ENCODE peak calls at places on chromosomes 12 and 14, in five cellular contexts. L is GM12864, H is breast epithelium, T is fibroblast of pulmonary artery, S is cardiac fibroblast. E is an unnamed sample.

GRCh38 chr12:93766802-93767523 is 89.8 kb downstream of the CRADD start:
- DNase-seq in L (no peak), H (no peak), T (peak; percentile 85), S (peak; percentile 91), E (peak; percentile 78)

GRCh38 chr12:66959276-66959675 is 280.4 kb upstream of the GRIP1 start:
- DNase-seq in L (no peak), H (no peak), T (no peak), S (no peak), E (no peak)

GRCh38 chr12:69932154-69932553 is 107.1 kb downstream of the MYRFL start:
- DNase-seq in L (no peak), H (no peak), T (no peak), S (no peak), E (no peak)

GRCh38 chr14:98444077-98444476 is 827.9 kb downstream of the BCL11B start:
- DNase-seq in L (no peak), H (no peak), T (no peak), S (no peak), E (no peak)

GRCh38 chr12:120231316-120232011 is 30.6 kb upstream of the RPLP0 start:
- DNase-seq in L (no peak), H (no peak), T (peak; percentile 90), S (peak; percentile 84), E (peak; percentile 87)

GRCh38 chr12:111072299-111072698 is 151.9 kb upstream of the MYL2 start:
- DNase-seq in L (no peak), H (no peak), T (no peak), S (no peak), E (no peak)

GRCh38 chr12:70719672-70720420 is 82.6 kb upstream of the PTPRB start:
- DNase-seq in L (peak; percentile 2), H (no peak), T (peak; percentile 64), S (peak; percentile 59), E (peak; percentile 37)

GRCh38 chr12:116931665-116932064 is 20.9 kb downstream of the FBXW8 start:
- DNase-seq in L (no peak), H (no peak), T (no peak), S (no peak), E (no peak)

GRCh38 chr14:31294736-31295398 is 87.3 kb upstream of the HECTD1 start:
- DNase-seq in L (no peak), H (no peak), T (peak; percentile 49), S (no peak), E (no peak)

GRCh38 chr14:21106506-21107359 is 5.9 kb downstream of the TMEM253 start:
- DNase-seq in L (no peak), H (peak; percentile 77), T (peak; percentile 86), S (peak; percentile 83), E (peak; percentile 77)

GRCh38 chr12:72094490-72094889 is 155.8 kb downstream of the TPH2 start:
- DNase-seq in L (no peak), H (no peak), T (no peak), S (no peak), E (no peak)

GRCh38 chr12:34386621-34387255 is 364.4 kb downstream of the ALG10 start:
- DNase-seq in L (no peak), H (no peak), T (no peak), S (no peak), E (no peak)

GRCh38 chr14:98761993-98762392 is 510.0 kb downstream of the BCL11B start:
- DNase-seq in L (no peak), H (no peak), T (no peak), S (no peak), E (no peak)

GRCh38 chr14:87888136-87888999 is 104.6 kb downstream of the GALC start:
- DNase-seq in L (no peak), H (no peak), T (peak; percentile 4), S (no peak), E (no peak)

GRCh38 chr12:67509987-67510386 is 138.6 kb upstream of the DYRK2 start:
- DNase-seq in L (no peak), H (no peak), T (peak; percentile 51), S (peak; percentile 66), E (no peak)

GRCh38 chr14:106845286-106846087 is 1319.1 kb downstream of the TMEM121 start:
- DNase-seq in L (no peak), H (no peak), T (no peak), S (no peak), E (peak; percentile 55)

GRCh38 chr12:19894049-19894448 is 454.8 kb downstream of the AEBP2 start:
- DNase-seq in L (no peak), H (no peak), T (peak; percentile 63), S (peak; percentile 77), E (no peak)

GRCh38 chr14:68216072-68216471 is 396.5 kb downstream of the RAD51B start:
- DNase-seq in L (no peak), H (no peak), T (no peak), S (no peak), E (peak; percentile 55)

GRCh38 chr14:64993263-64993662 is 6.6 kb downstream of the FNTB start:
- DNase-seq in L (no peak), H (no peak), T (peak; percentile 65), S (peak; percentile 56), E (peak; percentile 33)

GRCh38 chr14:52241102-52241793 is 26.2 kb upstream of the PTGDR start:
- DNase-seq in L (no peak), H (no peak), T (peak; percentile 88), S (peak; percentile 75), E (peak; percentile 85)

GRCh38 chr12:79454338-79454777 is 236.4 kb downstream of the PAWR start:
- DNase-seq in L (no peak), H (no peak), T (peak; percentile 50), S (peak; percentile 36), E (peak; percentile 91)

GRCh38 chr12:131473721-131474709 is 236.9 kb upstream of the SFSWAP start:
- DNase-seq in L (no peak), H (no peak), T (no peak), S (no peak), E (no peak)

GRCh38 chr12:127125607-127126259 is 1141.2 kb upstream of the TMEM132C start:
- DNase-seq in L (no peak), H (no peak), T (peak; percentile 75), S (peak; percentile 30), E (peak; percentile 65)

GRCh38 chr12:57452181-57452936 is 2.7 kb upstream of the INHBE start:
- DNase-seq in L (no peak), H (no peak), T (peak; percentile 87), S (peak; percentile 86), E (peak; percentile 94)

DNA sequence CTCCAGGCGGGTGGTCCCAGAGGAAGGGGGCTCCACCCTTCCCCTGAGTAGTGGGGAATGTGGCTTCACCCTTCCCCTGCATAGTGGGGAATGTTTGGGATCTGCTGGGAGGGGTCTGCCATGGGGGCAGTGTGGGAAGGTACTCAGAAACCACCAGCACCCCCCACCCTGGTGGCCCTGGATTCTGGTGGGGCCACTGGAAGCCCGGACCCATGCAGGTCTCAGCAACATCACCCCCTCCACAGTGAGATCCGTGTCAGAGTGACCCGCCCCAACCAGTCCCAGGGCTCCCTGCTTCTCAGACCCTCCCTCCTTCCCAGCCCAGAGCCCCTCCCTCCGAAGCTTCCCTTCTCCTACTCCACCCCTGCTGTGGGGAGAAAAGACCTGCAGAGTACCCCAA is 30.3 kb upstream of the INF2 start:
- DNase-seq in L (no peak), H (no peak), T (no peak), S (no peak), E (no peak)
- H3K4me3 ChIP-seq in L (peak overlapping the region; percentile 53), H (no peak overlapping the region), T (no peak overlapping the region), S (no peak overlapping the region), E (no peak overlapping the region)

GRCh38 chr14:90383731-90384542 is 12.9 kb upstream of the CALM1 start:
- DNase-seq in L (no peak), H (peak; percentile 55), T (peak; percentile 54), S (peak; percentile 70), E (peak; percentile 74)

GRCh38 chr14:90384543-90384911 is 12.3 kb upstream of the CALM1 start:
- DNase-seq in L (no peak), H (no peak), T (no peak), S (no peak), E (no peak)

GRCh38 chr14:90387201-90387600 is 9.6 kb upstream of the CALM1 start:
- DNase-seq in L (no peak), H (no peak), T (no peak), S (no peak), E (no peak)

GRCh38 chr14:90388982-90389381 is 7.8 kb upstream of the CALM1 start:
- DNase-seq in L (no peak), H (no peak), T (no peak), S (no peak), E (no peak)

DNA sequence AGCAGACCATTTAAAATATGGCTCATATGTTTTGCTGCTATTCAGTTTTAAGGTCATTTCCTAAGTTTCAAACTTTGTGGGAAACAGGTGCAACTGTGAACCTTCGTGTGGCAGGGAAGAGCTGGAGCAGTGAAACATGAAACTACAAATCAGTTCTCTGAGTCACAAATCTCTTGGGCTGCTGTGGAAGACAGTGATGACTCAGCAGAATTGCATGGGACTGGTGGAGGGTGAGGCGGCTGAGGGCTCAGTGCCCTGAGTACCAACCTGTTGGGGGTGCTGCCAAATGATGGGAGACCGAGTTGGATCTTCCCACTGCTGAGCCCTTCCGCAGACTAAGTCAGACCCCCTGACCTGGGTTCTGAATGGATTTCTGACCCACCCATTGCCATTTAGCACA is 8.4 kb upstream of the CALM1 start:
- DNase-seq in L (no peak), H (no peak), T (peak; percentile 75), S (peak; percentile 71), E (peak; percentile 75)
- TF ChIP-seq CTCF in L (no peak), H (no peak), T (no peak), S (no peak), E (no peak)

GRCh38 chr14:93331375-93332031 is 1.3 kb downstream of the BTBD7 start:
- DNase-seq in L (no peak), H (no peak), T (no peak), S (no peak), E (no peak)

GRCh38 chr14:93329965-93330608 is 2.7 kb downstream of the BTBD7 start:
- DNase-seq in L (no peak), H (no peak), T (no peak), S (no peak), E (no peak)

GRCh38 chr14:93332032-93332852 is 594 bp downstream of the BTBD7 start:
- DNase-seq in L (no peak), H (no peak), T (peak; percentile 56), S (peak; percentile 55), E (peak; percentile 61)

GRCh38 chr14:93328546-93328945 is 4.3 kb downstream of the BTBD7 start:
- DNase-seq in L (no peak), H (no peak), T (no peak), S (no peak), E (no peak)

DNA sequence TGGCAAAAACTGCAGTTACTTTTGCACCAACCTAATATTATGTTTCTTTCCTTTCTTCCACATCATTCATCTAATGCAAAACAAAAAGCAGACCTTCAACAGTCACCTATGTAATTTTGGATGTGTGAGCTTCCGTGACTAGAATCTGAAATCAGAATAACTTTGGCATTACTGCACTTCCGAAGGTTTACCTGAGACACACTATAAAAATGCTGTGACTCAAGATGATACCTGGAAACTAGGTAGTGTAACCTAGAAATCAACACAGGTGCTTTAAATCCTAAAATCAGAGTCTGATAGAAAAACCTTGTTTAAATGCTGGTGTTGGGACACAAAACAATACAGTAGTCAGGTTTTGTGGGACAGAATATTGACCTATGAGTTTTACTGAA is 2.2 kb downstream of the BTBD7 start:
- DNase-seq in L (no peak), H (no peak), T (no peak), S (no peak), E (no peak)
- H3K4me3 ChIP-seq in L (peak overlapping the region; percentile 83), H (no peak overlapping the region), T (no peak overlapping the region), S (no peak overlapping the region), E (no peak overlapping the region)

DNA sequence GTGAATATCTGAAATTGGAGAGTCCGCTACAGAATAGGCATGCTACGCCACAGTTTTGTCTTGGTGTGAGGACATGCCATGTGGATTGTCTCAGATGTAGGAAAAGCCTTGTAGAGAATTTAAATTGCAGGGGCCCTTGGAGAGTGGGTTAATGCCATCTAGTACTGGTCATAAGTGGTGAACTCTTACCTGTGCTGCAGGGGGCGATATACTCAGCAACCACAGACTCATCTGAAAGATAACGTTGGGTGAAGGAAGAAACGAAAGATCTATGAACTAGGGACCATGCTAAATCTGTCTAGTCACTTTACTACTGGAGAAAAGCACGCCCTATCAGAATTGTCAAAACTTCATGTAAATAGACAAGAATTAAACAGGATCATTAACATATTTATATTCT is 33.7 kb upstream of the A2M start:
- DNase-seq in L (no peak), H (no peak), T (no peak), S (no peak), E (no peak)
- TF ChIP-seq CTCF in L (peak; percentile 28), H (no peak), T (no peak), S (no peak), E (no peak)

E was measured in fibroblast of villous mesenchyme.